ENCODE peak calls at places on chromosome 7, in seven cellular contexts. A is Karpas-422, B is HCT116, J is GM23248, F is PC-9, S is MM.1S, P is PC-3. L is an unnamed sample.
A peak's percentile ranks its signal among the peaks of the same experiment; 100 is the strongest.

GRCh38 chr7:155694846-155695245 is 50.4 kb downstream of the RBM33 start:
- DNase-seq in A (no peak), B (no peak), J (no peak), F (no peak), S (no peak), P (peak; percentile 38), L (no peak)

GRCh38 chr7:30308392-30308791 is 24.0 kb downstream of the ZNRF2 start:
- DNase-seq in A (peak; percentile 75), B (no peak), J (peak; percentile 10), F (peak; percentile 59), S (peak; percentile 43), P (peak; percentile 80), L (no peak)

GRCh38 chr7:137975223-137975622 is 26.7 kb downstream of the CREB3L2 start:
- DNase-seq in A (no peak), B (no peak), J (peak; percentile 92), F (no peak), S (no peak), P (no peak), L (no peak)

GRCh38 chr7:116502201-116503096 is 2.9 kb downstream of the CAV2 start:
- DNase-seq in A (no peak), B (no peak), J (no peak), F (no peak), S (no peak), P (no peak), L (no peak)

GRCh38 chr7:75629042-75629441 is 109.7 kb downstream of the HIP1 start:
- DNase-seq in A (no peak), B (no peak), J (no peak), F (no peak), S (no peak), P (no peak), L (no peak)

GRCh38 chr7:51315393-51316261 is 982 bp downstream of the COBL start:
- DNase-seq in A (no peak), B (peak; percentile 50), J (peak; percentile 27), F (peak; percentile 98), S (no peak), P (peak; percentile 74), L (peak; percentile 89)

GRCh38 chr7:30740417-30741181 is 11.3 kb upstream of the INMT start:
- DNase-seq in A (peak; percentile 86), B (peak; percentile 23), J (peak; percentile 77), F (peak; percentile 63), S (peak; percentile 47), P (peak; percentile 80), L (peak; percentile 82)

GRCh38 chr7:113159746-113160339 is 41.5 kb upstream of the SMIM30 start:
- DNase-seq in A (peak; percentile 82), B (peak; percentile 39), J (peak; percentile 66), F (no peak), S (peak; percentile 42), P (peak; percentile 38), L (peak; percentile 50)

GRCh38 chr7:149685455-149685854 is 87.9 kb downstream of the ZNF467 start:
- DNase-seq in A (no peak), B (no peak), J (peak; percentile 56), F (peak; percentile 34), S (no peak), P (no peak), L (no peak)

GRCh38 chr7:108420482-108420908 is 35.7 kb downstream of the NRCAM start:
- DNase-seq in A (no peak), B (no peak), J (no peak), F (no peak), S (no peak), P (no peak), L (no peak)

GRCh38 chr7:76037310-76037709 is 10.5 kb downstream of the STYXL1 start:
- DNase-seq in A (no peak), B (no peak), J (peak; percentile 98), F (no peak), S (no peak), P (peak; percentile 11), L (no peak)

GRCh38 chr7:158742065-158742821 is 37.6 kb upstream of the NCAPG2 start:
- DNase-seq in A (no peak), B (no peak), J (no peak), F (peak; percentile 19), S (no peak), P (no peak), L (no peak)

GRCh38 chr7:151302531-151302930 is 39.1 kb upstream of the NUB1 start:
- DNase-seq in A (no peak), B (no peak), J (no peak), F (no peak), S (no peak), P (no peak), L (no peak)

GRCh38 chr7:114789161-114789560 is 132.7 kb upstream of the MDFIC start:
- DNase-seq in A (no peak), B (no peak), J (peak; percentile 66), F (no peak), S (no peak), P (peak; percentile 60), L (no peak)

GRCh38 chr7:29014725-29015124 is 56.6 kb upstream of the TRIL start:
- DNase-seq in A (no peak), B (no peak), J (no peak), F (no peak), S (no peak), P (no peak), L (no peak)

GRCh38 chr7:80140388-80140787 is 5.8 kb downstream of the GNAI1 start:
- DNase-seq in A (no peak), B (no peak), J (peak; percentile 17), F (no peak), S (no peak), P (no peak), L (no peak)
- H3K4me1 ChIP-seq in A (no peaks in the 10 kb centered on the region), B (peaks cover 70% of the 10 kb centered on the region), J (peaks cover 32% of the 10 kb centered on the region), F (peaks cover 16% of the 10 kb centered on the region), S (peaks cover 4% of the 10 kb centered on the region), P (peaks cover 17% of the 10 kb centered on the region), L (peaks cover 37% of the 10 kb centered on the region)

DNA sequence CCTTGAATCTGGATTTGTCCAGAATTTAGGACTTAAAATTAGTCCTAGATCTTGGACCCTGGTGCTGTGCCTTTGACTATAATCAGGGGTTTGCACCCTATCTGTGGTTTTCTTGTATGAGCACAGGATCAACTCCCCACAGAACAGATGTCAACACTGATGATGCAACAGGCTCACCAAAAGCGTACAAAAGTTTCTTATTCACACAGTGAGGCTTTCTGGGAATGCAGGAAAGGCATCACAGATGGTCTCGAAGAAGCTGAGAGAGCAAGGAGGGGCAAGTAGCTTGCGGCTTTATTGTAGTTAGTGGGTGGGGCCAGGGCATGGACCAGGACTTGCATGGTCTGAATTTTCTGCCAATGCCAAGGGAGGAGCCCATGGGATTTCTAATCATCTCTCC is 46.2 kb downstream of the SEC61G start:
- DNase-seq in A (no peak), B (no peak), J (no peak), F (no peak), S (no peak), P (no peak), L (no peak)
- H3K9me2 ChIP-seq in A (no peaks in the 10 kb centered on the region), B (no peaks in the 10 kb centered on the region), J (no peaks in the 10 kb centered on the region), F (no peaks in the 10 kb centered on the region), S (no peaks in the 10 kb centered on the region), P (no peaks in the 10 kb centered on the region), L (no peaks in the 10 kb centered on the region)

DNA sequence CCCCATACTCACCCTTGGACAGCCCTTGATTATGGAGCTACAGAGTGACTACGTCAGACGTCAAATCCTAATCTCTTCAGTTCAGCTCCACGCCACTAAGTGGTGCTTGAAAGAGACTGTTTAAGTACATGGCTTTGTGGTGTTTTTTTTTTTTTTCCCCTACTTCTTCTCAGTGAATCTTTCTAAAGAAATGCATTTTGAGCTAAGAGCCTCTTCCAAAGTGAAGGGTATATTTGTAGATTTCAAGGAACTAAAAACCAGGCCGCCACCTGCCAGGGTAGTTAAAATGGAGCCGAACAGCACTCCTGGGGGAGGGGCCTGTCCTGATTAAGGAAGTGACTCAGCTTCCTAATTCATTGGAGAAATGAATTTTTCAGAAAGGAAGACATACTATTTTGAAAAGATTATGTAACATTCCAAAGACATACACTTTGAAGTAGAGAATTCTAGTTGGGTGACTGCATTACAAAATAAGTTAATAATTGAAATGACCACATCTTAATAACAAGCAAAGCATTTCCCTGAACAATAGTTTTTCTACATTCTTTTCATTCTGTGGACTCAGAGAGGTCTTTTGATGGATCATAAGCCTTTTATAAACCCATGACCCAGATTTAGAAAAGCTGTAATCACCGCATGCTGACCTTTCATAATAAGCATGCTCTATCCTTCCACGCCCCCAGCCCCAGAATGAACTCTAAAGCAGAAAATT is 20.6 kb upstream of the VPS41 start:
- DNase-seq in A (no peak), B (no peak), J (no peak), F (no peak), S (no peak), P (no peak), L (no peak)
- H2AFZ ChIP-seq in A (no peak overlapping the region), B (peak overlapping the region; percentile 60), J (no peak overlapping the region), F (no peak overlapping the region), S (no peak overlapping the region), P (no peak overlapping the region), L (no peak overlapping the region)

DNA sequence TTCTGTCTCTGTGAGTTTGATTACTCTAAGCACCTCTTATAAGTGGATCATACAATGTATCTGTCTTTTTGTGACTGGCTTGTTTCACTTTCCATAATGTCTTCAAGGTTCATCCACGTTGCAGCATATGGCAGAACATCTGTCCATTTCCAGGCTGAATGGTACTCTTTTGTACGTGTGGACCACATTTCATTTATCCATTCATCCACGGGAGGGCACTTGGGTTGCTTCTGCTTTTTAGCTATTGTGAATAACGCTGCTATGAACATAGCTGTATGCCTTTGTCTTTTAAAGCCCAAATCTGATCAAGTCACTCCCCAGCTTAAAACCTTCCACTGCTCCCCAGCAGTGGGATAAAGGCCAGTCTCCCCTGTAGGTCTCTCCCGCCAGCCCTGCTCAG is 31.5 kb downstream of the EGFR start:
- DNase-seq in A (peak; percentile 76), B (no peak), J (no peak), F (no peak), S (peak; percentile 7), P (no peak), L (no peak)
- H3K4me1 ChIP-seq in A (peaks cover 8% of the 10 kb centered on the region), B (peaks cover 2% of the 10 kb centered on the region), J (peaks cover 47% of the 10 kb centered on the region), F (peaks cover 88% of the 10 kb centered on the region), S (no peaks in the 10 kb centered on the region), P (peaks cover 47% of the 10 kb centered on the region), L (peaks cover 37% of the 10 kb centered on the region)

GRCh38 chr7:54778166-54778565 is 19.2 kb upstream of the SEC61G start:
- DNase-seq in A (no peak), B (no peak), J (no peak), F (no peak), S (no peak), P (no peak), L (no peak)
- H3K9me2 ChIP-seq in A (no peaks in the 10 kb centered on the region), B (no peaks in the 10 kb centered on the region), J (no peaks in the 10 kb centered on the region), F (no peaks in the 10 kb centered on the region), S (no peaks in the 10 kb centered on the region), P (no peaks in the 10 kb centered on the region), L (no peaks in the 10 kb centered on the region)